ENCODE peak calls at places on chromosomes 16 and 17, in ten cellular contexts. A, M, H, U, V, Z, Y, D, Q and C are unnamed samples.
A peak's percentile ranks its signal among the peaks of the same experiment; 100 is the strongest.

GRCh38 chr17:47962901-47963300 is 5.2 kb upstream of the PRR15L start:
- DNase-seq in D (no peak), Z (no peak), U (no peak), Y (no peak), Q (no peak), V (no peak), H (no peak), M (no peak), A (no peak), C (no peak)

GRCh38 chr16:88331989-88332920 is 50.5 kb upstream of the ZNF469 start:
- DNase-seq in U (peak; percentile 61), Q (no peak), Z (peak; percentile 36), A (no peak), V (peak; percentile 91), H (peak; percentile 61), M (no peak), Y (no peak), D (peak; percentile 59), C (peak; percentile 94)

GRCh38 chr16:89155184-89155679 is 16.3 kb upstream of the CDH15 start:
- DNase-seq in V (peak; percentile 84), M (peak; percentile 44), A (peak; percentile 68), Y (peak; percentile 74), H (peak; percentile 58), D (no peak), Q (no peak), U (peak; percentile 64), Z (peak; percentile 18), C (peak; percentile 66)

GRCh38 chr17:1312261-1312870 is 32.9 kb downstream of the TRARG1 start:
- DNase-seq in Y (no peak), V (peak; percentile 36), A (no peak), M (no peak), H (peak; percentile 9), Q (no peak), D (peak; percentile 33), Z (no peak), U (no peak), C (no peak)

GRCh38 chr16:23788653-23789052 is 33.8 kb downstream of the CHP2 start:
- DNase-seq in Q (no peak), V (no peak), Y (no peak), U (no peak), H (no peak), Z (no peak), M (no peak), D (no peak), A (no peak), C (no peak)

GRCh38 chr17:48484256-48484655 is 46.6 kb downstream of the HOXB1 start:
- DNase-seq in Q (no peak), Z (no peak), A (no peak), U (no peak), V (no peak), Y (no peak), D (no peak), H (no peak), M (no peak), C (no peak)

GRCh38 chr16:56912746-56913703 is 18.9 kb upstream of the HERPUD1 start:
- DNase-seq in D (no peak), V (no peak), A (no peak), U (no peak), Q (no peak), Y (no peak), M (peak; percentile 56), H (no peak), Z (no peak), C (no peak)

GRCh38 chr17:49223517-49224197 is 6.9 kb downstream of the PHOSPHO1 start:
- DNase-seq in H (peak; percentile 47), A (peak; percentile 74), V (peak; percentile 75), Y (peak; percentile 73), Q (peak; percentile 66), U (peak; percentile 37), D (peak; percentile 91), M (peak; percentile 79), Z (no peak), C (no peak)

GRCh38 chr16:62018301-62019060 is 17.8 kb downstream of the CDH8 start:
- DNase-seq in M (no peak), H (no peak), V (no peak), A (no peak), D (no peak), Q (no peak), Z (no peak), Y (no peak), U (no peak), C (no peak)

GRCh38 chr16:74734361-74735161 is 33.9 kb upstream of the MLKL start:
- DNase-seq in H (no peak), A (no peak), U (no peak), V (peak; percentile 25), Q (no peak), Y (no peak), M (no peak), Z (no peak), D (no peak), C (no peak)

GRCh38 chr17:55652825-55653224 is 69.8 kb downstream of the TMEM100 start:
- DNase-seq in Z (no peak), Y (no peak), A (no peak), D (no peak), M (no peak), V (no peak), U (no peak), Q (no peak), H (no peak), C (no peak)
- TF ChIP-seq CTCF in Z (no peak), Y (no peak), A (no peak), D (no peak), M (no peak), V (no peak), U (no peak), Q (no peak), H (no peak), C (no peak)

DNA sequence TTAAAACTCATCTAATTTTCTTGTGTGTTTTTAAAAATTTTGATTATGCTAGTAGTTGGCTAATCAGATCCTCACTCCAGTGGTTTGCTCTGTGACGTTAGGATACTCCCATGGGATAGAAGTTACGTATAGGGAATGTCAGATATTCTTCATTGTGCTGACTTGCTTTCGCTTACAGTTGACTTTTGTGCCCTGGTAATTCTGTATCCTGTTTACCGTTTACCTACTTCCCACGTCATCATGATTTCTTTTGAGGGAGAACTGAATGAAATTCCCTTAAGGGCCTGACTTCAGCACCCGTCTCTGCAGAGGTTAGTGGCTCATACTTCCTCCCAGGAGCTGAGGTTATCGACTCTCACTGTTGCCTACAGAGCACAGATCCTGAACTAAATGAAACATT is 2.6 kb downstream of the PRKAR1A start:
- DNase-seq in Q (no peak), D (no peak), U (no peak), M (no peak), Y (no peak), H (no peak), Z (no peak), V (no peak), A (no peak), C (no peak)
- H3K27ac ChIP-seq in Q (peak overlapping the region; percentile 99), D (peak overlapping the region; percentile 99), U (peak overlapping the region; percentile 99), M (no peak overlapping the region), Y (peak overlapping the region; percentile 100), H (peak overlapping the region; percentile 26), Z (peak overlapping the region; percentile 99), V (peak overlapping the region; percentile 98), A (peak overlapping the region; percentile 99), C (no peak overlapping the region)

GRCh38 chr17:42554250-42555121 is 1.8 kb downstream of the HSD17B1 start:
- DNase-seq in Q (peak; percentile 92), U (peak; percentile 88), A (peak; percentile 89), M (peak; percentile 89), V (peak; percentile 93), D (peak; percentile 97), Y (peak; percentile 89), H (peak; percentile 89), Z (no peak), C (peak; percentile 85)

GRCh38 chr17:42555122-42555622 is 2.4 kb downstream of the HSD17B1 start:
- DNase-seq in U (no peak), A (no peak), Y (no peak), M (no peak), D (no peak), Q (no peak), V (no peak), H (no peak), Z (no peak), C (no peak)

GRCh38 chr17:42548993-42549755 is 3.5 kb upstream of the HSD17B1 start:
- DNase-seq in Z (no peak), H (no peak), Q (no peak), M (no peak), U (no peak), Y (no peak), A (no peak), D (no peak), V (no peak), C (no peak)

GRCh38 chr17:42553866-42554249 is 1.1 kb downstream of the HSD17B1 start:
- DNase-seq in M (no peak), V (peak; percentile 58), Q (no peak), H (peak; percentile 31), D (peak; percentile 81), U (no peak), Y (no peak), A (no peak), Z (no peak), C (no peak)

DNA sequence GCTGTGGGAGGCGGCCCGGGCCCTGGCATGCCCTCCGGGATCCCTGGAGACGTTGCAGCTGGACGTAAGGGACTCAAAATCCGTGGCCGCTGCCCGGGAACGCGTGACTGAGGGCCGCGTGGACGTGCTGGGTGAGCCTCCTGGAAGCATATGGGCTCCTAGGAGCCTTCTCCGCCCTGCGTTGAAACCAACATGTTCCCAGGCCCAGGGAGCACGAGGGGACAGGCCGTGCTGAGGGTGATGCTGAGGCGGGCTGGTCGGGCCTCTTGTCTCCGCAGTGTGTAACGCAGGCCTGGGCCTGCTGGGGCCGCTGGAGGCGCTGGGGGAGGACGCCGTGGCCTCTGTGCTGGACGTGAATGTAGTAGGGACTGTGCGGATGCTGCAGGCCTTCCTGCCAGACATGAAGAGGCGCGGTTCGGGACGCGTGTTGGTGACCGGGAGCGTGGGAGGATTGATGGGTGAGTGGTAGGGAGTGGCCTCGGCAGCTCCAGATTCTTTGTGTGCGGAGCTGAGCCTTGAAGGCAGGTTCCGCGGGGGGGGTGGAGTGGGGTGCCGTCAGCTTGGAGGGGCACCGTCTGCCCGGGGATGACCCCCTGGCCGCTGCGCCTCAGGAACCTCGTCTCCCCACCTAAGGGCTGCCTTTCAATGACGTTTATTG is 567 bp downstream of the HSD17B1 start:
- DNase-seq in U (peak; percentile 46), Q (no peak), A (no peak), D (peak; percentile 78), M (no peak), H (no peak), Z (no peak), Y (peak; percentile 26), V (peak; percentile 58), C (no peak)
- TF ChIP-seq CTCF in U (no peak), Q (no peak), A (no peak), D (no peak), M (no peak), H (no peak), Z (no peak), Y (no peak), V (no peak), C (no peak)

DNA sequence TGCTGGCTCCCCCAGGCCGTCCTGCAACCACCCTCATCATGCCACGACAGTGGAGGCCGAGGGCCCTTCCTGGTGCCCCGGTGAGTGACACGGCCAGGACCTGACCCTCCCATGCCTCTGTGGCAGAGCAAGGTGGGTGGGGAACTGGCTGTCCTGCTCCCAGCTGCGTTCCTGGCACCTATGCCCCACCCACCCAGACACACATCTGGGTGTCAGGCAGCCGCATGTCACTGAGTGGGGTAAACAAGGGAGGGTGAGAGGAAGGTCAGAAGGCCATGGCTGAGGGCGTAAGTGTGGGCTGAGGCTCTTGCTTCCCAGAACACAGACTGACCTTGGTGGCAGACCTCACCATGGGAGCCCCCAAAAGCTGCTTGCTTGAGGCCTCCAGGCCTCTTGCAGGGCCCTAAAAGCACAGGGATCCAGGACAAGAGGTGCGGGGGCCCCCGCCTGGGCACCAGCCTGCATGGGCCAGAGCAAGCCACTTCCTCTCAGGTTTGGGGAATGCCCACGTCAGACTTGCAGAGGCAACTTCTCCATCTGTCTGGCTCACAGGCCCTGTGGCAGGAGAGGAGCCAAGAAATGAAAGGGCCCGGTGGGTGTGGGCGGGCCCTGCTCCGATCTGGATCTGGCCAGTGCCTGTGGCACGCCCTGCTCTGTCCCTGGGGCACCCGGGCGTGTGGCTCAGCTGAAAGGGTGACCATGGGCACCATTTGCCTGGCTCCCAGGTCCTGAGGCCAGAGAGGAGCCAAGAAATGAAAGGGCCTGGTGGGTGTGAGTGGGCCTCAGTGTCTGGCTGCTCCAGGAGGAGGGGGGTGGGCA is 3.9 kb upstream of the CCDC57 start:
- DNase-seq in U (peak; percentile 32), V (peak; percentile 85), Y (peak; percentile 61), Z (no peak), Q (peak; percentile 79), H (peak; percentile 92), A (peak; percentile 94), M (peak; percentile 85), D (peak; percentile 96), C (peak; percentile 73)
- H3K27ac ChIP-seq in U (peak overlapping the region; percentile 21), V (peak overlapping the region; percentile 53), Y (peak overlapping the region; percentile 77), Z (peak overlapping the region; percentile 90), Q (peak overlapping the region; percentile 77), H (peak overlapping the region; percentile 86), A (peak overlapping the region; percentile 91), M (peak overlapping the region; percentile 73), D (peak overlapping the region; percentile 89), C (peak overlapping the region; percentile 80)